ENCODE peak calls at places on chromosomes 4 and X, in five cellular contexts. D is GM18507, P is thyroid gland, O is nephron progenitor cell, U is stomach. Y is an unnamed sample.

GRCh38 chr4:6925357-6925836 is 15.8 kb downstream of the TBC1D14 start:
- DNase-seq in P (no peak), O (no peak), D (no peak), U (no peak), Y (no peak)

GRCh38 chr4:169821402-169821801 is 63.7 kb upstream of the HPF1 start:
- DNase-seq in D (no peak), P (no peak), O (no peak), U (no peak), Y (no peak)

GRCh38 chr4:105387466-105387865 is 86.4 kb downstream of the PPA2 start:
- DNase-seq in U (no peak), P (no peak), O (no peak), D (no peak), Y (no peak)

GRCh38 chrX:106906361-106906760 is 3.2 kb upstream of the RIPPLY1 start:
- DNase-seq in O (no peak), D (no peak), U (no peak), P (peak), Y (no peak)

GRCh38 chrX:123339201-123339905 is 155.3 kb downstream of the GRIA3 start:
- DNase-seq in O (no peak), P (no peak), D (no peak), U (no peak), Y (no peak)

GRCh38 chr4:76723373-76723772 is 174.6 kb downstream of the SOWAHB start:
- DNase-seq in O (no peak), P (no peak), U (no peak), D (no peak), Y (no peak)

GRCh38 chrX:103817502-103817901 is 14.6 kb downstream of the RAB9B start:
- DNase-seq in U (no peak), P (no peak), D (no peak), O (peak), Y (no peak)

GRCh38 chr4:101205878-101206277 is 141.4 kb downstream of the PPP3CA start:
- DNase-seq in P (no peak), O (no peak), D (peak), U (no peak), Y (no peak)

GRCh38 chrX:13357925-13358324 is 38.1 kb upstream of the ATXN3L start:
- DNase-seq in D (no peak), U (no peak), O (no peak), P (no peak), Y (no peak)

Y was measured in left lobe of liver.